ENCODE peak calls at places on chromosomes 4 and X, in ten cellular contexts. One of them, this sample, is unnamed.

GRCh38 chrX:75522565-75523411 is at the start of gene ZDHHC15:
- DNase-seq in activated CD8-positive, alpha-beta T cell treated with anti-CD3 and anti-CD28 coated beads for 36 hours: peak; percentile 56
- DNase-seq in keratinocyte: no peak
- DNase-seq in ovary: peak; percentile 76
- DNase-seq in WERI-Rb-1: no peak
- DNase-seq in mammary epithelial cell: no peak
- DNase-seq in H9: peak; percentile 51
- DNase-seq in psoas muscle: peak; percentile 68
- DNase-seq in HCT116: no peak
- DNase-seq in endothelial cell of umbilical vein: peak; percentile 0
- DNase-seq in this sample: peak; percentile 6

GRCh38 chr4:75737398-75737797 is 13.0 kb downstream of the USO1 start:
- DNase-seq in ovary: no peak
- DNase-seq in mammary epithelial cell: no peak
- DNase-seq in activated CD8-positive, alpha-beta T cell treated with anti-CD3 and anti-CD28 coated beads for 36 hours: no peak
- DNase-seq in WERI-Rb-1: no peak
- DNase-seq in H9: no peak
- DNase-seq in keratinocyte: no peak
- DNase-seq in psoas muscle: no peak
- DNase-seq in HCT116: no peak
- DNase-seq in endothelial cell of umbilical vein: no peak
- DNase-seq in this sample: no peak

GRCh38 chr4:89249716-89250361 is 57.8 kb downstream of the GPRIN3 start:
- DNase-seq in ovary: no peak
- DNase-seq in mammary epithelial cell: no peak
- DNase-seq in keratinocyte: no peak
- DNase-seq in WERI-Rb-1: peak; percentile 37
- DNase-seq in psoas muscle: no peak
- DNase-seq in H9: no peak
- DNase-seq in activated CD8-positive, alpha-beta T cell treated with anti-CD3 and anti-CD28 coated beads for 36 hours: no peak
- DNase-seq in HCT116: no peak
- DNase-seq in endothelial cell of umbilical vein: no peak
- DNase-seq in this sample: no peak

GRCh38 chr4:152943673-152944072 is 7.5 kb downstream of the FHDC1 start:
- DNase-seq in activated CD8-positive, alpha-beta T cell treated with anti-CD3 and anti-CD28 coated beads for 36 hours: no peak
- DNase-seq in mammary epithelial cell: no peak
- DNase-seq in ovary: no peak
- DNase-seq in HCT116: no peak
- DNase-seq in keratinocyte: no peak
- DNase-seq in psoas muscle: no peak
- DNase-seq in H9: no peak
- DNase-seq in endothelial cell of umbilical vein: no peak
- DNase-seq in WERI-Rb-1: no peak
- DNase-seq in this sample: no peak

GRCh38 chr4:114563536-114564315 is 34.9 kb upstream of the UGT8 start:
- DNase-seq in ovary: no peak
- DNase-seq in mammary epithelial cell: peak; percentile 1
- DNase-seq in psoas muscle: no peak
- DNase-seq in activated CD8-positive, alpha-beta T cell treated with anti-CD3 and anti-CD28 coated beads for 36 hours: no peak
- DNase-seq in endothelial cell of umbilical vein: no peak
- DNase-seq in HCT116: no peak
- DNase-seq in WERI-Rb-1: no peak
- DNase-seq in keratinocyte: no peak
- DNase-seq in H9: no peak
- DNase-seq in this sample: no peak

GRCh38 chrX:13369541-13370140 is 49.8 kb upstream of the ATXN3L start:
- DNase-seq in H9: no peak
- DNase-seq in psoas muscle: no peak
- DNase-seq in HCT116: no peak
- DNase-seq in ovary: no peak
- DNase-seq in endothelial cell of umbilical vein: no peak
- DNase-seq in activated CD8-positive, alpha-beta T cell treated with anti-CD3 and anti-CD28 coated beads for 36 hours: no peak
- DNase-seq in mammary epithelial cell: no peak
- DNase-seq in keratinocyte: no peak
- DNase-seq in WERI-Rb-1: no peak
- DNase-seq in this sample: no peak

GRCh38 chrX:18354369-18355329 is at the start of gene SCML2:
- DNase-seq in endothelial cell of umbilical vein: peak; percentile 26
- DNase-seq in WERI-Rb-1: peak; percentile 57
- DNase-seq in HCT116: no peak
- DNase-seq in mammary epithelial cell: peak; percentile 2
- DNase-seq in psoas muscle: peak; percentile 54
- DNase-seq in ovary: peak; percentile 75
- DNase-seq in activated CD8-positive, alpha-beta T cell treated with anti-CD3 and anti-CD28 coated beads for 36 hours: peak; percentile 37
- DNase-seq in H9: peak; percentile 34
- DNase-seq in keratinocyte: no peak
- DNase-seq in this sample: peak; percentile 48

GRCh38 chrX:132751043-132751690 is 207.3 kb downstream of the HS6ST2 start:
- DNase-seq in activated CD8-positive, alpha-beta T cell treated with anti-CD3 and anti-CD28 coated beads for 36 hours: no peak
- DNase-seq in mammary epithelial cell: no peak
- DNase-seq in H9: peak; percentile 47
- DNase-seq in endothelial cell of umbilical vein: no peak
- DNase-seq in ovary: no peak
- DNase-seq in HCT116: no peak
- DNase-seq in keratinocyte: no peak
- DNase-seq in psoas muscle: no peak
- DNase-seq in WERI-Rb-1: no peak
- DNase-seq in this sample: no peak

GRCh38 chrX:134020910-134021309 is 35.5 kb upstream of the GPC3 start:
- DNase-seq in HCT116: no peak
- DNase-seq in activated CD8-positive, alpha-beta T cell treated with anti-CD3 and anti-CD28 coated beads for 36 hours: no peak
- DNase-seq in WERI-Rb-1: no peak
- DNase-seq in keratinocyte: no peak
- DNase-seq in ovary: no peak
- DNase-seq in H9: no peak
- DNase-seq in psoas muscle: no peak
- DNase-seq in mammary epithelial cell: no peak
- DNase-seq in endothelial cell of umbilical vein: no peak
- DNase-seq in this sample: no peak

GRCh38 chrX:71143508-71143907 is 1.1 kb upstream of the NLGN3 start:
- DNase-seq in psoas muscle: no peak
- DNase-seq in WERI-Rb-1: no peak
- DNase-seq in H9: no peak
- DNase-seq in activated CD8-positive, alpha-beta T cell treated with anti-CD3 and anti-CD28 coated beads for 36 hours: no peak
- DNase-seq in endothelial cell of umbilical vein: no peak
- DNase-seq in ovary: peak; percentile 63
- DNase-seq in mammary epithelial cell: no peak
- DNase-seq in keratinocyte: no peak
- DNase-seq in HCT116: no peak
- DNase-seq in this sample: no peak

DNA sequence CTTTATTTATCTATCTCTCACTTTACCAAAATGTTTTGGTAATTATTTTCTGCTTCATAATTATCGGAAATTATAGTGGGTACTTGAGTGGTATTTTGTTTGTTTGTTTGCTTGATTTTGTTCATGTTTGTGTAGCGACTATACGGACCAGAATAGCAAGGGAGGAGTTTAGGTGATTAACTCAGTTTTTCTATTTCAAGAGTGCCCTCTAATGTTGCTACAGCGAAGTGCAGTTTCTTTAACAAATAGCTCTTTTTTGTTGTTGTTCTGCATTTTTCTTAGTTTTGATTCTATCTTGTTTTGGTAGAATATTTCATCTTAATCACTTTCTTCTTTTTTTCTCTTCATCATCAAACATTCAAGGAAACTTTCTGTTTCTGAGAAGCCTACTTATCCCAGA is 40.8 kb upstream of the QRFPR start:
- DNase-seq in mammary epithelial cell: no peak
- DNase-seq in endothelial cell of umbilical vein: no peak
- DNase-seq in H9: no peak
- DNase-seq in keratinocyte: no peak
- DNase-seq in HCT116: peak; percentile 13
- DNase-seq in ovary: no peak
- DNase-seq in activated CD8-positive, alpha-beta T cell treated with anti-CD3 and anti-CD28 coated beads for 36 hours: no peak
- DNase-seq in psoas muscle: no peak
- DNase-seq in WERI-Rb-1: peak; percentile 26
- DNase-seq in this sample: no peak
- TF ChIP-seq CTCF in mammary epithelial cell: peak; percentile 59
- TF ChIP-seq CTCF in endothelial cell of umbilical vein: no peak
- TF ChIP-seq CTCF in H9: peak; percentile 80
- TF ChIP-seq CTCF in keratinocyte: no peak
- TF ChIP-seq CTCF in HCT116: peak; percentile 59
- TF ChIP-seq CTCF in ovary: no peak
- TF ChIP-seq CTCF in activated CD8-positive, alpha-beta T cell treated with anti-CD3 and anti-CD28 coated beads for 36 hours: no peak
- TF ChIP-seq CTCF in psoas muscle: no peak
- TF ChIP-seq CTCF in WERI-Rb-1: peak; percentile 66
- TF ChIP-seq CTCF in this sample: peak; percentile 36

DNA sequence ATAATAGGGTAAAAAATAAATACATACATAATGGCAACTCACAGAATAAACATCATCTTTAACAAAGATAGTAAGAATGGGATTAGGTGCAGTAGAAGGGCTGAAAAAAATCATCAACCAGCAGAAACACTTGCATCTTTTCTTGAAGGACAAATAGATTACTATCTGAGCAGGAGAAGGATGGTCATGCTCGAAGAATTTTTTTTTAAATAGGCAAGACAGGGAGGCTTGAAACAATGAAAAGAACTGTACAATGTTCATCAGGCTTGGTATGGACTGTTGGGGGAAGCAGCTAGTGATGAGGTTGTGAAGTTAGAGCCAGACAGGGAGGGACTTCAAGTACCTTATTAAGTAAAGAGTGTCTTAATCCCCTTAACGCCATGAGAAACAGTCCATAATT is 167.4 kb upstream of the LDB2 start:
- DNase-seq in keratinocyte: no peak
- DNase-seq in HCT116: no peak
- DNase-seq in mammary epithelial cell: no peak
- DNase-seq in activated CD8-positive, alpha-beta T cell treated with anti-CD3 and anti-CD28 coated beads for 36 hours: no peak
- DNase-seq in endothelial cell of umbilical vein: no peak
- DNase-seq in ovary: no peak
- DNase-seq in psoas muscle: no peak
- DNase-seq in WERI-Rb-1: no peak
- DNase-seq in H9: no peak
- DNase-seq in this sample: no peak
- TF ChIP-seq CTCF in keratinocyte: no peak
- TF ChIP-seq CTCF in HCT116: no peak
- TF ChIP-seq CTCF in mammary epithelial cell: no peak
- TF ChIP-seq CTCF in activated CD8-positive, alpha-beta T cell treated with anti-CD3 and anti-CD28 coated beads for 36 hours: no peak
- TF ChIP-seq CTCF in endothelial cell of umbilical vein: no peak
- TF ChIP-seq CTCF in ovary: no peak
- TF ChIP-seq CTCF in psoas muscle: no peak
- TF ChIP-seq CTCF in WERI-Rb-1: no peak
- TF ChIP-seq CTCF in H9: no peak
- TF ChIP-seq CTCF in this sample: no peak

GRCh38 chrX:3142259-3143042 is 101.2 kb downstream of the ARSF start:
- DNase-seq in keratinocyte: no peak
- DNase-seq in WERI-Rb-1: no peak
- DNase-seq in psoas muscle: no peak
- DNase-seq in endothelial cell of umbilical vein: no peak
- DNase-seq in activated CD8-positive, alpha-beta T cell treated with anti-CD3 and anti-CD28 coated beads for 36 hours: no peak
- DNase-seq in H9: no peak
- DNase-seq in ovary: no peak
- DNase-seq in mammary epithelial cell: no peak
- DNase-seq in HCT116: peak; percentile 28
- DNase-seq in this sample: no peak

GRCh38 chrX:3145716-3146115 is 104.4 kb downstream of the ARSF start:
- DNase-seq in endothelial cell of umbilical vein: no peak
- DNase-seq in mammary epithelial cell: no peak
- DNase-seq in keratinocyte: no peak
- DNase-seq in HCT116: no peak
- DNase-seq in activated CD8-positive, alpha-beta T cell treated with anti-CD3 and anti-CD28 coated beads for 36 hours: no peak
- DNase-seq in WERI-Rb-1: no peak
- DNase-seq in H9: no peak
- DNase-seq in psoas muscle: no peak
- DNase-seq in ovary: no peak
- DNase-seq in this sample: no peak

GRCh38 chrX:3143043-3143799 is 102.0 kb downstream of the ARSF start:
- DNase-seq in psoas muscle: no peak
- DNase-seq in ovary: no peak
- DNase-seq in mammary epithelial cell: no peak
- DNase-seq in HCT116: peak; percentile 48
- DNase-seq in endothelial cell of umbilical vein: no peak
- DNase-seq in WERI-Rb-1: no peak
- DNase-seq in keratinocyte: no peak
- DNase-seq in H9: no peak
- DNase-seq in activated CD8-positive, alpha-beta T cell treated with anti-CD3 and anti-CD28 coated beads for 36 hours: peak; percentile 4
- DNase-seq in this sample: no peak

GRCh38 chrX:3141031-3141430 is 99.8 kb downstream of the ARSF start:
- DNase-seq in mammary epithelial cell: no peak
- DNase-seq in activated CD8-positive, alpha-beta T cell treated with anti-CD3 and anti-CD28 coated beads for 36 hours: no peak
- DNase-seq in WERI-Rb-1: no peak
- DNase-seq in HCT116: no peak
- DNase-seq in H9: no peak
- DNase-seq in psoas muscle: no peak
- DNase-seq in ovary: no peak
- DNase-seq in endothelial cell of umbilical vein: no peak
- DNase-seq in keratinocyte: no peak
- DNase-seq in this sample: no peak

DNA sequence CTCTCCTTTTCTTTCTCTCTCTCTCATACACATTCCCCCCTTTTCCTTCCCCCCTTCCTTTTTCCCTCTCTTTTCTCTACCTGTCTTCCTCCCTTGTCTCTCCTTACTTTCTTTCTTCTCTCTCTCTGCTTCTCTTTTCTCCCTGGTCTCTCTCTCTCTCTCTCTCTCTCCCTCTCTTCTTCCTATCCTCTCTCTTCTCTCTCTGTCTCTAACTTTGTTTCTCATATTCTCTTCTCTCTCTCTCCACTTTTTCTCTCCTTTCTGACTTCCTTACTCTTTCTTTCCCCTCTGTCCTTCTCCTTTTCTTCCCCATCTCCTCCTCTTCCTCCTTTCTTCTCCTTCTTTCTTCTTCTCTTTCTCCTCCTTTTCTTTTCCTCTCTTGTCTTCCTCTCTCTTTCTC is 103.4 kb downstream of the ARSF start:
- DNase-seq in H9: no peak
- DNase-seq in mammary epithelial cell: no peak
- DNase-seq in psoas muscle: no peak
- DNase-seq in ovary: no peak
- DNase-seq in activated CD8-positive, alpha-beta T cell treated with anti-CD3 and anti-CD28 coated beads for 36 hours: no peak
- DNase-seq in endothelial cell of umbilical vein: no peak
- DNase-seq in WERI-Rb-1: no peak
- DNase-seq in keratinocyte: no peak
- DNase-seq in HCT116: no peak
- DNase-seq in this sample: no peak
- TF ChIP-seq CTCF in H9: no peak
- TF ChIP-seq CTCF in mammary epithelial cell: no peak
- TF ChIP-seq CTCF in psoas muscle: no peak
- TF ChIP-seq CTCF in ovary: no peak
- TF ChIP-seq CTCF in activated CD8-positive, alpha-beta T cell treated with anti-CD3 and anti-CD28 coated beads for 36 hours: no peak
- TF ChIP-seq CTCF in endothelial cell of umbilical vein: no peak
- TF ChIP-seq CTCF in WERI-Rb-1: no peak
- TF ChIP-seq CTCF in keratinocyte: no peak
- TF ChIP-seq CTCF in HCT116: no peak
- TF ChIP-seq CTCF in this sample: no peak

DNA sequence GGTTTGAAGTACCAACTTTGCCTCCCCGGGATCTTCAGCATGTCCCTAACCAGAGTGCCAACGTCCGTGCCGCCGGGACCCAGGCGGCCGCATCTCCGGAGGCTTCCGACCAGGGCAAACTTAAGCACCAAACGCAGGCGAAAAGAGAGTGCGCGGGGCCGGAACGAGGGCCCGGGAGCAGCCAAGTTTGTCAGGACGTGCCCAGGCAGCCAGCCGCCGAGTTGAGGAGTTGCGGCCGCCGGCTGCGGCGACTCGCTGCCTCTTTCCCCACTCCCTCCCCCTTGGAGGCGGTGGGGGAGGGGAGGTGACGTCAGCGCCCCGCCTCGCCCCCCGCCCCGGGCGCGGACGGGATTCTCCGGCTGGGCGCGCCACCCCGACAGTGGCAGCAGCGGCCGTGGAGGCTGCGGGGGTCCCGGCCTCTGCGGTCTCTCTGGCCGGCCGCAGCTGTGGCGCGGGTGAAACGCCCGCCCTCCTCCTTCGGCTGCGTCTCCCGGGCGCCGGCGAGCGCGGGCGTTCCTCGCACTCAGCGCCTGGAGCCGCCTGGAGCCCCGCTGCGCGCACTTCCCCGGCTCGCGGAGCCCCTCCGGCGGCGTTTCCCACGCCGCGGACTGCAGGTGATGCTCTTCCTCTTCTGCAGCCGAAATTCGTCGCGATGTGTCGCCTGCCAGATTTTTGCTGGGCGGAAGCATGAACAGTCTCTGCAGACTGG is 2.9 kb upstream of the FAT1 start:
- DNase-seq in ovary: peak; percentile 80
- DNase-seq in HCT116: peak; percentile 56
- DNase-seq in mammary epithelial cell: peak; percentile 89
- DNase-seq in endothelial cell of umbilical vein: peak; percentile 51
- DNase-seq in activated CD8-positive, alpha-beta T cell treated with anti-CD3 and anti-CD28 coated beads for 36 hours: peak; percentile 7
- DNase-seq in psoas muscle: peak; percentile 70
- DNase-seq in H9: peak; percentile 85
- DNase-seq in WERI-Rb-1: no peak
- DNase-seq in keratinocyte: no peak
- DNase-seq in this sample: no peak
- TF ChIP-seq CTCF in ovary: no peak
- TF ChIP-seq CTCF in HCT116: no peak
- TF ChIP-seq CTCF in mammary epithelial cell: no peak
- TF ChIP-seq CTCF in endothelial cell of umbilical vein: no peak
- TF ChIP-seq CTCF in activated CD8-positive, alpha-beta T cell treated with anti-CD3 and anti-CD28 coated beads for 36 hours: no peak
- TF ChIP-seq CTCF in psoas muscle: no peak
- TF ChIP-seq CTCF in H9: no peak
- TF ChIP-seq CTCF in WERI-Rb-1: no peak
- TF ChIP-seq CTCF in keratinocyte: peak; percentile 35
- TF ChIP-seq CTCF in this sample: no peak

This sample was measured in GM13977.